ENCODE peak calls at places on chromosome 3, in five cellular contexts. F is esophagus squamous epithelium, K is testis, J is cardiac muscle cell, M is breast epithelium. O is an unnamed sample.
A peak's percentile ranks its signal among the peaks of the same experiment; 100 is the strongest.

GRCh38 chr3:114880078-114880477 is 267.0 kb downstream of the ZBTB20 start:
- DNase-seq in F (no peak), K (no peak), J (no peak), M (peak; percentile 45), O (peak; percentile 34)

GRCh38 chr3:172562881-172563835 is 39.9 kb upstream of the TNFSF10 start:
- DNase-seq in K (no peak), J (peak; percentile 98), M (no peak), F (no peak), O (peak; percentile 48)

GRCh38 chr3:192817053-192817452 is 89.7 kb upstream of the FGF12 start:
- DNase-seq in J (no peak), F (no peak), K (no peak), M (no peak), O (peak; percentile 84)

GRCh38 chr3:164340273-164340672 is 738.0 kb downstream of the SI start:
- DNase-seq in J (no peak), K (no peak), F (no peak), M (no peak), O (no peak)

GRCh38 chr3:50738252-50738598 is 63.5 kb downstream of the DOCK3 start:
- DNase-seq in J (no peak), M (no peak), K (no peak), F (no peak), O (no peak)

GRCh38 chr3:36701903-36702374 is 62.4 kb downstream of the DCLK3 start:
- DNase-seq in J (peak; percentile 52), K (no peak), M (no peak), F (no peak), O (peak; percentile 92)

GRCh38 chr3:177831361-177831760 is 634.1 kb upstream of the TBL1XR1 start:
- DNase-seq in M (no peak), F (no peak), J (no peak), K (no peak), O (no peak)

GRCh38 chr3:130468311-130468710 is 48.7 kb upstream of the COL6A6 start:
- DNase-seq in F (no peak), M (no peak), J (no peak), K (no peak), O (no peak)

GRCh38 chr3:45664558-45664957 is 24.6 kb upstream of the SACM1L start:
- DNase-seq in F (no peak), K (peak; percentile 69), J (no peak), M (peak; percentile 56), O (no peak)

GRCh38 chr3:121660356-121661171 is at the start of gene HCLS1:
- DNase-seq in M (no peak), F (peak; percentile 5), K (peak; percentile 47), J (peak; percentile 16), O (no peak)

GRCh38 chr3:29950232-29950631 is 656.2 kb upstream of the TGFBR2 start:
- DNase-seq in K (no peak), F (no peak), M (no peak), J (no peak), O (no peak)

GRCh38 chr3:73786346-73786807 is 161.6 kb upstream of the PDZRN3 start:
- DNase-seq in M (peak; percentile 49), K (no peak), F (no peak), J (peak; percentile 75), O (peak; percentile 97)

GRCh38 chr3:116083686-116084085 is 361.6 kb downstream of the LSAMP start:
- DNase-seq in M (no peak), F (no peak), J (no peak), K (no peak), O (peak; percentile 27)

GRCh38 chr3:120039642-120040610 is 54.3 kb downstream of the GSK3B start:
- DNase-seq in J (no peak), K (no peak), F (no peak), M (no peak), O (no peak)

GRCh38 chr3:171173732-171174131 is 147.2 kb upstream of the SLC2A2 start:
- DNase-seq in F (no peak), J (no peak), K (no peak), M (no peak), O (no peak)

GRCh38 chr3:3087279-3087678 is 22.9 kb downstream of the IL5RA start:
- DNase-seq in J (no peak), F (no peak), M (no peak), K (no peak), O (no peak)

GRCh38 chr3:183808355-183808754 is 17.0 kb downstream of the MAP6D1 start:
- DNase-seq in F (no peak), J (no peak), K (no peak), M (no peak), O (no peak)

GRCh38 chr3:69948246-69948862 is 51.2 kb upstream of the SAMMSON start:
- DNase-seq in M (no peak), K (no peak), J (peak; percentile 63), F (no peak), O (peak; percentile 30)

GRCh38 chr3:13513913-13514517 is 33.9 kb downstream of the HDAC11 start:
- DNase-seq in M (no peak), K (no peak), F (no peak), J (no peak), O (no peak)

GRCh38 chr3:189531271-189531670 is 99.9 kb upstream of the TP63 start:
- DNase-seq in K (no peak), J (no peak), F (no peak), M (no peak), O (no peak)

GRCh38 chr3:112053229-112053628 is 18.7 kb downstream of the TMPRSS7 start:
- DNase-seq in F (no peak), J (no peak), K (no peak), M (no peak), O (no peak)

GRCh38 chr3:185200639-185201038 is 47.8 kb upstream of the C3orf70 start:
- DNase-seq in M (no peak), J (peak; percentile 62), F (no peak), K (no peak), O (peak; percentile 84)

GRCh38 chr3:123149525-123149924 is 52.2 kb upstream of the SEC22A start:
- DNase-seq in M (no peak), F (no peak), J (no peak), K (no peak), O (no peak)

GRCh38 chr3:140363801-140364200 is 314.1 kb upstream of the TRIM42 start:
- DNase-seq in J (peak; percentile 5), F (no peak), K (no peak), M (no peak), O (no peak)

GRCh38 chr3:177749836-177750235 is 552.6 kb upstream of the TBL1XR1 start:
- DNase-seq in F (no peak), J (no peak), K (no peak), M (no peak), O (no peak)

GRCh38 chr3:160617636-160618035 is 52.3 kb upstream of the KPNA4 start:
- DNase-seq in F (no peak), M (no peak), K (no peak), J (no peak), O (no peak)

GRCh38 chr3:120072867-120073525 is 21.3 kb downstream of the GSK3B start:
- DNase-seq in M (no peak), F (no peak), K (no peak), J (no peak), O (no peak)

GRCh38 chr3:31145062-31145461 is 250.6 kb upstream of the GADL1 start:
- DNase-seq in F (no peak), K (no peak), M (no peak), J (no peak), O (no peak)

GRCh38 chr3:63278171-63278999 is at the start of gene SYNPR:
- DNase-seq in K (no peak), J (no peak), F (no peak), M (no peak), O (no peak)

GRCh38 chr3:29385056-29385455 is 104.2 kb downstream of the RBMS3 start:
- DNase-seq in M (no peak), J (peak; percentile 76), K (no peak), F (no peak), O (peak; percentile 66)

GRCh38 chr3:37040231-37040630 is 46.9 kb downstream of the MLH1 start:
- DNase-seq in F (no peak), K (no peak), J (no peak), M (no peak), O (no peak)

DNA sequence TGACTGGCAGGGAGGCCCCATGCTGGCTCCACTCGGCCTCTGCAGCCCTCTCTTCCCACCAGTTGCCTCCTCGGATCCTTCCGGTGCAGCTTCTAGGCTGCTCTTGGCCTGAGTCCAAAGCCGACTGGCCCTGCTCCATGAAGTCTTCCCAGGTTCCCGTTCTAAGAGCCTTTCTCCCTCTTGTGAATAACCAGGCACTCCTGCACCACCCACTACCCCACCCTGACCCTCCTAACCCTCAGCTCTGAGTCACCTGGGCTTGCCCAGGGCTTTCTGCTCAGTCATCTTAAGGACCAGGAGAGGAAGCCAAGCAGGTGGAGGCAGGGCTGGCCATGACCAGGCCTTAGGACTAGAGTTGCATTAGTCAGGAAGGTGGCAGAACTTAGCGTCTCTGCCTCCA is 28.1 kb upstream of the CNBP start:
- DNase-seq in K (peak; percentile 73), M (peak; percentile 26), F (no peak), J (peak; percentile 85), O (peak; percentile 53)
- H3K4me3 ChIP-seq in K (no peak overlapping the region), M (no peak overlapping the region), F (no peak overlapping the region), J (no peak overlapping the region), O (no peak overlapping the region)

GRCh38 chr3:150384517-150385212 is 23.4 kb upstream of the TSC22D2 start:
- DNase-seq in J (peak; percentile 40), K (peak; percentile 46), F (no peak), M (no peak), O (no peak)
- TF ChIP-seq CTCF in J (peak; percentile 11), K (no peak), F (peak; percentile 36), M (no peak), O (peak; percentile 61)

DNA sequence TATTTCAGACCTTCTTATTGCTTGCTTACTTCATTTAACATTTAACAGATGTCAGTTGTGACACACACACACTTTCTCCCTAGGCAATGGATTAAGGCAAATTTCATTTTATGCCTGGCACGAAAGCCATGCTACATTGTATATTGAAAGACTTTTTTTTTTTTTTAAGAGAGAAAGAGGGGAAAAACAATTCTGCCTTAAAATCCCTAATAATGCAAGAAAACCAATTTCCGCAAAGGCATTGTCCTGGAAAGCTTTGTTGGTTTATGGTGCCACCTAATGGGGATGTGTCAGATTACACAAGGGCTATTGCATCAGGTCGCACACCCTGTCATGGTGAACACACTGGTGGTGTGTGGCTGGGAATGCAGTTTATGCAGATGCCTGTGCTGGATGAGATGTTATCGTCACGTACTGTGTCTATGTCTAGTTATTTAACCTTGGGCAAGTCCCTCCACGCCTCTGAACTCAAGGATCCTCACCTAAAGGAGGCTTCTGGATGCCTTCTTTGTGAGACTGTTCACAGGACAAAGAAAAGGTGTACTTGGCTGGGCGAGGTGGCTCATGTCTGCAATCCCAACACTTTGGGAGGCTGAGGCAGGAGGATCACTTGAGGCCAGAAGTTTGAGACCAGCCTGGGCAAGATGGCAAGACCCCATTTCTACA is 37.3 kb upstream of the RFTN1 start:
- DNase-seq in J (peak; percentile 91), F (peak; percentile 1), K (peak; percentile 81), M (peak; percentile 49), O (peak; percentile 90)
- H3K27ac ChIP-seq in J (no peak overlapping the region), F (no peak overlapping the region), K (no peak overlapping the region), M (no peak overlapping the region), O (no peak overlapping the region)

GRCh38 chr3:61669203-61669602 is 107.8 kb downstream of the PTPRG start:
- DNase-seq in F (no peak), J (no peak), K (no peak), M (no peak), O (no peak)

GRCh38 chr3:61666615-61667320 is 105.4 kb downstream of the PTPRG start:
- DNase-seq in M (no peak), J (no peak), K (no peak), F (no peak), O (no peak)

GRCh38 chr3:61668317-61668864 is 107.0 kb downstream of the PTPRG start:
- DNase-seq in J (no peak), M (no peak), F (no peak), K (no peak), O (no peak)

GRCh38 chr3:61667417-61668213 is 106.2 kb downstream of the PTPRG start:
- DNase-seq in K (no peak), F (no peak), J (peak; percentile 44), M (no peak), O (no peak)

GRCh38 chr3:61669676-61670299 is 108.4 kb downstream of the PTPRG start:
- DNase-seq in K (no peak), J (no peak), M (no peak), F (no peak), O (no peak)
- H3K4me3 ChIP-seq in K (no peak overlapping the region), J (no peak overlapping the region), M (no peak overlapping the region), F (no peak overlapping the region), O (no peak overlapping the region)